ENCODE peak calls at places on chromosomes 6 and 20, in four cellular contexts. J is MM.1S, Q is GM23338, Y is SK-N-SH. X is an unnamed sample.

GRCh38 chr6:150695652-150696051 is 96.0 kb downstream of the PLEKHG1 start:
- DNase-seq in J (no peak), Q (no peak), Y (no peak), X (no peak)

GRCh38 chr6:36821581-36822335 is 17.5 kb downstream of the CPNE5 start:
- DNase-seq in Q (no peak), J (no peak), Y (no peak), X (no peak)

GRCh38 chr6:36929607-36930006 is 24.9 kb upstream of the PI16 start:
- DNase-seq in J (no peak), Q (no peak), Y (no peak), X (no peak)

GRCh38 chr6:98036344-98036743 is 753.3 kb upstream of the MMS22L start:
- DNase-seq in Q (peak; percentile 75), Y (no peak), J (no peak), X (no peak)

GRCh38 chr20:23998392-23998791 is 9.8 kb upstream of the GGTLC1 start:
- DNase-seq in J (no peak), Q (no peak), Y (no peak), X (no peak)

GRCh38 chr6:22068561-22069346 is 228.1 kb downstream of the PRL start:
- DNase-seq in J (no peak), Q (no peak), Y (no peak), X (no peak)

GRCh38 chr6:151044465-151045441 is 179.3 kb downstream of the MTHFD1L start:
- DNase-seq in Y (peak; percentile 38), J (no peak), Q (peak; percentile 26), X (peak; percentile 75)

GRCh38 chr6:16760536-16761468 is at the start of gene ATXN1:
- DNase-seq in Q (peak; percentile 69), J (peak; percentile 44), Y (peak; percentile 80), X (peak; percentile 80)

GRCh38 chr6:25165181-25165580 is 114.0 kb upstream of the CARMIL1 start:
- DNase-seq in J (no peak), Q (no peak), Y (no peak), X (no peak)

DNA sequence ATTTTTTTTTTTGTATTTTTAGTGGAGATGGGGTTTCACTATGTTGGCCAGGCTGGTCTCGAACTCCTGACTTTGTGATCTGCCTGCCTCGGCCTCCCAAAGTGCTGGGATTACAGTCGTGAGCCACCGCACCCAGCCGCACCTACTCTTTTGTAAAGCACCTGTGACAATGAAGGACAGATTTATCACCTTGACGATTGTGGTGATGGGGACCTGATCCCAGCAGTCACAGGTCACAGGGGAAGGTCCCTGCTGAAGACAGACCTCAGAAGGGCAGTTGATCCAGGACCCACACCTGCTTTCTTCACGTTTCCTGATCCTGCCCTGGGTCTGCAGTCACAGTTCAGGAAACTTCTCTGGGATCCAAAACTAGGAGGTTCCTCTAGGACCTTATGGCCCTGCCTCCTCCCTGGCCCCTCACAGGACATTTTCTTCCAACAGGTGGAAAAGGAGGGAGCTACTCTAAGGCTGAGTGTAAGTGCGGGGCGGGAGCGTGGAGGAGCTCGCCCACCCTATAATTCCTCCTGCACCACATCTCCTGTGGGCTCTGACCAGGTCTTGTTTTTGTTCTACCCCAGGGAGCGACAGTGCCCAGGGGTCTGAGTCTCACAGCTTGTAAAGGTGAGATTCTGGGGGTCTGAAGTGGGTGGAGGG is 2.8 kb downstream of the HLA-E start:
- DNase-seq in Q (no peak), Y (no peak), J (no peak), X (no peak)
- TF ChIP-seq EZH2phosphoT487 in Q (no peak), Y (no peak), J (no peak), X (no peak)

GRCh38 chr6:27294409-27294808 is 17.7 kb downstream of the POM121L2 start:
- DNase-seq in Y (no peak), J (no peak), Q (no peak), X (no peak)

GRCh38 chr6:27293436-27294152 is 18.5 kb downstream of the POM121L2 start:
- DNase-seq in J (no peak), Y (no peak), Q (peak; percentile 74), X (peak; percentile 63)

GRCh38 chr6:27296106-27296783 is 15.8 kb downstream of the POM121L2 start:
- DNase-seq in J (no peak), Y (no peak), Q (peak; percentile 90), X (peak; percentile 54)

GRCh38 chr6:27297484-27297856 is 14.6 kb downstream of the POM121L2 start:
- DNase-seq in Y (no peak), Q (no peak), J (no peak), X (no peak)

GRCh38 chr6:27295301-27296079 is 16.6 kb downstream of the POM121L2 start:
- DNase-seq in Q (peak; percentile 85), Y (no peak), J (no peak), X (peak; percentile 74)
- H2AFZ ChIP-seq in Q (peak overlapping the region; percentile 97), Y (no peak overlapping the region), J (peak overlapping the region; percentile 7), X (peak overlapping the region; percentile 57)

DNA sequence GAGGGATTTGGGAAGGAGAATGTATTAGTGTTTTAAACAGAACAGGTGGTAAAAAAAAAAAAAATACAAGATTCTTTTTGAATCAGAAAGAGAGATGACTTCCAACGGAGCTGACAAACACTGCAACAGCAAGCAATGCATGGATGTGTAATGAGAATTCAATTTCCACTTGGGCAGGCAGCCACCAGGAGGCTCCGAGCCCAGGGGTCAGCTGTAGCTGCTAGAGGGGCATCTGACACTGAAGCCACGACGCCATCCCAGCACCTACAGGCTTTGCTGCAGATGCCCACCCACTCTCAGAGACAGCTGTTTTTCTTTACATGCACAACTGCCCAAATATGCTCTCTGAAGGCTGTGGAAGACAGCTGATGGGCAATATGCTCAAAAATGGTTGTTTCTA is 75.4 kb downstream of the ELOVL5 start:
- DNase-seq in Y (no peak), J (no peak), Q (peak; percentile 13), X (no peak)
- TF ChIP-seq CTCF in Y (peak; percentile 24), J (no peak), Q (peak; percentile 17), X (no peak)

DNA sequence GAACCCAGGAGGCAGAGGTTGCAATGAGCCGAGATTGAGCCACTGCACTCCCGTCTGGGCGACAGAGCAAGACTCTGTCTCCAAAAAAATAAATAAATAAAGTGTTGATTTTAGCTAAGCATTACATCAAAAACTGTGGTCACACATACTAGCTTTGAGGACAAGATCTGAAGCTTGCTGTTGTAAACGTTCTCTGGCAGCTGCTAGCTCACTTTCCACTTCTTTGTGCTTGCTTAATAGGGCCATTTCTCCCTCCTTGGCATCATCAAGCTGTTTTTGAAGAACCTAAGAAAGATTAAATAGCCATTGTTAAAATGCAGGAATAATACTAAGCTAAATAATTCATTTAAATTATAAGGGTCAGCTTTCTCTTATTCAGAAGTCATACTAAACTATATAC is 55.7 kb downstream of the FAM184A start:
- DNase-seq in J (no peak), Q (no peak), Y (no peak), X (no peak)
- TF ChIP-seq EZH2phosphoT487 in J (no peak), Q (no peak), Y (no peak), X (no peak)

DNA sequence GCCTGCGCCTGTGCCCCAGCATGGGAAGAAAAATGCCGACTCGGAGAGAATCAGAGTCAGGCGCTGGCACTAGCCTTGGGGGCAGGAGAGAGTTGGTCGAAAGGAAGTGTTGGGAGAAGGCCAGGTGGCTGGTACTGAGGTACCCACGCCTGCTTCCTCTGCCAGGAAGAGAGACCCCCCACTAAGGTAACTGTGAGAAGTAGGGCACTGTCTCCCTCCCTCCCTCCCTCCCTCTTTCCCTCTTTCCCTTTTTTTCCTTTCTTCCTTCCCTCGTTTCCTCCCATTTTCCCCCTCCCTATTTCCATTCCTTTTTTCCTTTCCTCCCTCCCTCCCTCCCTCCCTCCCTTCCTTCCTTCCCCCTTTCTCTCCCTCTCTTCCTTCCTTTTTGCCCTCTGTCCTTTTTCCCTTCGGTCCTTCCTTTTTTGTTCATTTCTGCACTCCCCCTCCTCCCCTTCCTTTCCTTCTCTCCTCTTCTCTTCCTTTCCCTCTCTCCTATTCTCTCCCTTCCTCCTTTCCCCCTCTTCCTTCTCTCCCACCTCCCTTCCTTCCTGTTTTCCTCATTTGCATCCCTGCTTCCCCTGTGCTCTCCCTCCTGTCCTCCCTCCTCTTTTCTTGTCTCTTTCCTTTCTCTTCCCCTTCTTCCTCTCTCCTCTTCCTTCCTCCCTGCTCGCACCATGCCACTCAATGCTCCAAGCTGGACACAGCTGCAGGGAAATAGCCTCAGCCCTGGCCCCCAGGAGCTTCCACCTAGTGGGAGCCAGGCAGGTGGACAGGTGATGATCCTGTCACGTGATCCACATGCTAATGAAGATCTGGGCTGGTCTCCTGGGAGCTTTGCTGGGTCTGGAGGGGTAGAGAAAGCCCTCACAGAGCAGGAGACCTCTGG is 148.0 kb downstream of the DHX35 start:
- DNase-seq in Q (peak; percentile 64), Y (no peak), J (no peak), X (no peak)
- H2AFZ ChIP-seq in Q (peak overlapping the region; percentile 64), Y (no peak overlapping the region), J (no peak overlapping the region), X (no peak overlapping the region)

GRCh38 chr6:20875369-20875963 is 341.2 kb downstream of the CDKAL1 start:
- DNase-seq in Q (no peak), J (no peak), Y (peak; percentile 62), X (peak; percentile 45)
- TF ChIP-seq CTCF in Q (peak; percentile 60), J (peak; percentile 6), Y (peak; percentile 64), X (peak; percentile 50)

GRCh38 chr6:107114872-107115694 is at the start of gene BEND3:
- DNase-seq in J (peak; percentile 50), Q (peak; percentile 69), Y (peak; percentile 86), X (peak; percentile 61)

GRCh38 chr6:107114213-107114871 is 973 bp downstream of the BEND3 start:
- DNase-seq in J (peak; percentile 86), Q (peak; percentile 82), Y (peak; percentile 96), X (peak; percentile 95)

GRCh38 chr6:107116923-107117417 is 1.7 kb upstream of the BEND3 start:
- DNase-seq in J (no peak), Y (no peak), Q (peak; percentile 64), X (no peak)

GRCh38 chr6:107116328-107116892 is 1.1 kb upstream of the BEND3 start:
- DNase-seq in J (peak; percentile 70), Y (peak; percentile 51), Q (peak; percentile 96), X (peak; percentile 58)

GRCh38 chr6:107115695-107116327 is 496 bp upstream of the BEND3 start:
- DNase-seq in Y (peak; percentile 85), J (peak; percentile 58), Q (peak; percentile 81), X (peak; percentile 73)
- TF ChIP-seq EZH2phosphoT487 in Y (no peak), J (no peak), Q (no peak), X (no peak)

X was measured in hepatocyte.